ENCODE peak calls at places on chromosomes 6 and 20, in four cellular contexts. K is myocyte; V is stimulated activated naive CD8-positive, alpha-beta T cell treated with anti-CD3 and anti-CD28 coated beads, Interleukin-15, Interleukin-2, amounts not matched to agents 100 U/mL and 50 U/mL, for 24 hours; P is GDM1. N is an unnamed sample.

GRCh38 chr6:120903836-120904235 is 430.4 kb downstream of the TBC1D32 start:
- DNase-seq in K (no peak), V (no peak), P (no peak), N (no peak)

GRCh38 chr6:53070808-53071207 is 5.6 kb downstream of the FBXO9 start:
- DNase-seq in K (no peak), V (no peak), P (no peak), N (no peak)

GRCh38 chr6:135935951-135936601 is 84.6 kb downstream of the PDE7B start:
- DNase-seq in K (no peak), V (no peak), P (no peak), N (no peak)

GRCh38 chr6:35044771-35045275 is 96.3 kb downstream of the TCP11 start:
- DNase-seq in K (peak; percentile 81), V (no peak), P (peak; percentile 45), N (no peak)

GRCh38 chr6:16803294-16804006 is 42.2 kb upstream of the ATXN1 start:
- DNase-seq in K (no peak), V (no peak), P (no peak), N (peak; percentile 18)

GRCh38 chr6:158506577-158506976 is 53.3 kb upstream of the TMEM181 start:
- DNase-seq in K (no peak), V (no peak), P (no peak), N (peak; percentile 62)

GRCh38 chr6:101401792-101402617 is 8.5 kb downstream of the GRIK2 start:
- DNase-seq in K (peak; percentile 21), V (no peak), P (no peak), N (peak; percentile 46)

GRCh38 chr20:54481442-54481841 is 6.0 kb downstream of the DOK5 start:
- DNase-seq in K (no peak), V (no peak), P (no peak), N (no peak)

GRCh38 chr20:50891138-50891537 is 40.1 kb downstream of the ADNP start:
- DNase-seq in K (no peak), V (no peak), P (no peak), N (no peak)

GRCh38 chr20:6287471-6287870 is 164.6 kb upstream of the FERMT1 start:
- DNase-seq in K (no peak), V (no peak), P (no peak), N (no peak)

GRCh38 chr20:25484224-25484846 is 76.9 kb downstream of the GINS1 start:
- DNase-seq in K (no peak), V (no peak), P (no peak), N (no peak)

GRCh38 chr20:48238326-48238725 is 453.0 kb upstream of the SULF2 start:
- DNase-seq in K (no peak), V (no peak), P (no peak), N (no peak)

GRCh38 chr20:13723015-13723414 is 61.7 kb downstream of the ESF1 start:
- DNase-seq in K (no peak), V (no peak), P (no peak), N (no peak)

N was measured in endothelial cell.